ENCODE peak calls at places on chromosomes 1 and 21, in four cellular contexts. H is GM12878, O is K562, F is HepG2. C is an unnamed sample.

GRCh38 chr1:228070851-228071250 is 11.7 kb upstream of the ARF1 start:
- DNase-seq in H (no peak), O (no peak), F (no peak), C (no peak)

GRCh38 chr1:24900486-24900849 is 29.6 kb downstream of the RUNX3 start:
- DNase-seq in H (no peak), O (no peak), F (no peak), C (no peak)

GRCh38 chr1:11187458-11187857 is 1.7 kb upstream of the ANGPTL7 start:
- DNase-seq in H (no peak), O (no peak), F (no peak), C (no peak)

GRCh38 chr1:20723537-20724363 is 5.9 kb upstream of the KIF17 start:
- DNase-seq in H (no peak), O (no peak), F (no peak), C (no peak)

GRCh38 chr1:111825217-111825616 is 69.5 kb downstream of the DDX20 start:
- DNase-seq in H (no peak), O (no peak), F (no peak), C (no peak)

GRCh38 chr1:100456880-100457279 is 81.1 kb upstream of the GPR88 start:
- DNase-seq in H (no peak), O (no peak), F (no peak), C (no peak)

GRCh38 chr1:192485692-192486436 is 89.7 kb upstream of the RGS1 start:
- DNase-seq in H (no peak), O (no peak), F (peak; percentile 55), C (peak; percentile 99)

GRCh38 chr1:244231572-244232315 is 180.7 kb downstream of the ZBTB18 start:
- DNase-seq in H (no peak), O (no peak), F (no peak), C (peak; percentile 28)

GRCh38 chr1:218524526-218524925 is 179.4 kb downstream of the TGFB2 start:
- DNase-seq in H (no peak), O (no peak), F (no peak), C (peak; percentile 44)

GRCh38 chr21:44089001-44089911 is 17.9 kb upstream of the PWP2 start:
- DNase-seq in H (no peak), O (no peak), F (no peak), C (no peak)

GRCh38 chr21:28675265-28676041 is 317.2 kb downstream of the LTN1 start:
- DNase-seq in H (no peak), O (no peak), F (no peak), C (no peak)
- TF ChIP-seq BHLHE40 in H (no peak), O (no peak), F (no peak), C (no peak)

DNA sequence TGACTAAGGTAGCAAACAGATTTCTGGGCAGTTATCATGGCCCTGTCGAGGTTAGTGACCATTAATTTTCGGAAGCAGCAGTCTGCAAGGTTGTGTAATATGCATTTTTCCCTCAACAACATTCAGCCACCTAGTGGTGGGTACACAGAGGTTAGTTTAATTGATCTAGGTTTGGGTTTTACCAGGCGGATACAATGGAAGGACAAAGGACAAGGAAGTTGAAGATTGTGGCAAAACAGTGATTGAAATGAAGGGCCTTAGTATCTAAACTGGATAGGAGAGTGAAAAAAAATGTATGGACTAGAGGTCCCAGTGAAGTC is 2.6 kb downstream of the ARMH1 start:
- DNase-seq in H (no peak), O (peak; percentile 46), F (peak; percentile 74), C (peak; percentile 53)
- TF ChIP-seq SMC3 in H (peak; percentile 40), O (no peak), F (peak; percentile 68), C (no peak)

GRCh38 chr1:61116421-61116820 is 34.1 kb downstream of the NFIA start:
- DNase-seq in H (no peak), O (no peak), F (no peak), C (no peak)
- TF ChIP-seq MXI1 in H (no peak), O (no peak), F (no peak), C (no peak)

GRCh38 chr1:153518562-153518961 is 17.2 kb downstream of the S100A6 start:
- DNase-seq in H (no peak), O (no peak), F (no peak), C (no peak)
- TF ChIP-seq BHLHE40 in H (no peak), O (no peak), F (no peak), C (no peak)

GRCh38 chr1:7101187-7101586 is 315.9 kb downstream of the CAMTA1 start:
- DNase-seq in H (no peak), O (no peak), F (no peak), C (peak; percentile 52)
- TF ChIP-seq SMC3 in H (no peak), O (no peak), F (no peak), C (no peak)

C was measured in IMR-90.